ENCODE peak calls at places on chromosomes 6 and 20, in nine cellular contexts. F is heart left ventricle; C is Panc1; D is endodermal cell; Q is left lung; E is naive thymus-derived CD4-positive, alpha-beta T cell; T is prostate gland; O is GM23248; L is right cardiac atrium. V is an unnamed sample.

GRCh38 chr6:45422541-45423110 is 44.9 kb upstream of the SUPT3H start:
- DNase-seq in C (no peak), O (peak; percentile 73), D (peak; percentile 84), E (peak; percentile 39), Q (peak; percentile 87), F (peak; percentile 33), L (peak; percentile 67), T (peak; percentile 41), V (peak; percentile 31)

GRCh38 chr6:74534485-74535211 is 671.2 kb downstream of the COL12A1 start:
- DNase-seq in Q (no peak), F (no peak), D (no peak), O (peak; percentile 55), T (no peak), L (no peak), C (peak; percentile 52), E (no peak), V (no peak)

GRCh38 chr20:19382371-19382770 is 169.9 kb downstream of the SLC24A3 start:
- DNase-seq in C (no peak), Q (no peak), T (no peak), L (no peak), F (no peak), D (no peak), O (no peak), E (no peak), V (no peak)

GRCh38 chr6:29845405-29846006 is 17.9 kb downstream of the HLA-G start:
- DNase-seq in F (no peak), T (no peak), C (peak; percentile 46), L (no peak), E (no peak), O (no peak), Q (no peak), D (no peak), V (no peak)

GRCh38 chr6:53718597-53719460 is 53.3 kb upstream of the KLHL31 start:
- DNase-seq in O (peak; percentile 86), F (peak; percentile 33), T (peak; percentile 71), E (no peak), C (peak; percentile 50), Q (no peak), D (no peak), L (no peak), V (peak; percentile 83)

GRCh38 chr20:50712771-50713676 is 18.4 kb upstream of the PARD6B start:
- DNase-seq in Q (no peak), D (no peak), C (no peak), T (no peak), F (no peak), O (no peak), E (no peak), L (no peak), V (no peak)

GRCh38 chr6:37792457-37793039 is 27.0 kb upstream of the ZFAND3 start:
- DNase-seq in T (no peak), C (no peak), Q (no peak), F (no peak), L (no peak), D (no peak), E (no peak), O (peak; percentile 10), V (no peak)

GRCh38 chr6:52910091-52910490 is 593 bp upstream of the GSTA3 start:
- DNase-seq in Q (no peak), C (no peak), D (no peak), T (no peak), F (no peak), O (no peak), L (no peak), E (no peak), V (no peak)

GRCh38 chr6:118660218-118660569 is 8.8 kb upstream of the CEP85L start:
- DNase-seq in L (no peak), T (peak; percentile 7), F (no peak), C (no peak), Q (no peak), O (peak; percentile 27), E (peak; percentile 18), D (no peak), V (peak; percentile 23)

GRCh38 chr20:17611540-17612286 is 41.8 kb downstream of the DSTN start:
- DNase-seq in F (no peak), Q (peak; percentile 80), T (no peak), D (peak; percentile 61), E (peak; percentile 7), L (peak; percentile 64), O (peak; percentile 67), C (no peak), V (peak; percentile 60)

GRCh38 chr6:154383273-154383672 is 26.7 kb upstream of the IPCEF1 start:
- DNase-seq in Q (no peak), F (no peak), L (no peak), T (no peak), O (no peak), D (no peak), C (no peak), E (no peak), V (no peak)

GRCh38 chr6:12709556-12709955 is 7.0 kb upstream of the PHACTR1 start:
- DNase-seq in O (peak; percentile 26), F (no peak), T (no peak), E (no peak), D (no peak), Q (no peak), L (no peak), C (no peak), V (no peak)

GRCh38 chr20:25066386-25066785 is 8.4 kb upstream of the ACSS1 start:
- DNase-seq in F (no peak), D (no peak), L (no peak), C (no peak), O (no peak), E (no peak), Q (no peak), T (no peak), V (peak; percentile 76)

GRCh38 chr6:160972111-160972510 is 19.5 kb upstream of the MAP3K4 start:
- DNase-seq in O (peak; percentile 95), L (no peak), D (no peak), E (no peak), C (no peak), T (no peak), F (no peak), Q (no peak), V (no peak)

GRCh38 chr20:24045621-24046020 is 57.0 kb upstream of the GGTLC1 start:
- DNase-seq in L (no peak), D (no peak), T (no peak), F (no peak), O (no peak), Q (no peak), C (no peak), E (no peak), V (no peak)

GRCh38 chr6:9516207-9516606 is 898.7 kb downstream of the TFAP2A start:
- DNase-seq in L (no peak), D (peak; percentile 66), Q (no peak), E (no peak), O (peak; percentile 82), C (no peak), F (no peak), T (no peak), V (no peak)

GRCh38 chr20:38680492-38681118 is 43.7 kb upstream of the SLC32A1 start:
- DNase-seq in E (no peak), L (no peak), T (no peak), F (peak; percentile 16), D (peak; percentile 91), C (no peak), Q (no peak), O (peak; percentile 51), V (no peak)

GRCh38 chr6:22622390-22622789 is 53.0 kb downstream of the HDGFL1 start:
- DNase-seq in T (no peak), E (no peak), D (no peak), Q (no peak), O (no peak), L (no peak), F (no peak), C (no peak), V (no peak)

GRCh38 chr6:111722220-111722731 is 116.6 kb upstream of the TRAF3IP2 start:
- DNase-seq in O (peak; percentile 75), T (no peak), L (no peak), F (no peak), Q (no peak), C (no peak), E (no peak), D (peak; percentile 30), V (no peak)

GRCh38 chr6:157055863-157056262 is 267.5 kb downstream of the TMEM242 start:
- DNase-seq in T (no peak), L (no peak), Q (no peak), C (no peak), D (no peak), E (no peak), O (no peak), F (no peak), V (no peak)
- H3K27ac ChIP-seq in T (no peak overlapping the region), L (no peak overlapping the region), Q (no peak overlapping the region), C (no peak overlapping the region), D (no peak overlapping the region), E (peak overlapping the region; percentile 60), O (no peak overlapping the region), F (no peak overlapping the region), V (no peak overlapping the region)

GRCh38 chr6:15661815-15662245 is 998 bp downstream of the DTNBP1 start:
- DNase-seq in T (no peak), D (no peak), O (peak; percentile 20), Q (no peak), C (no peak), E (no peak), L (no peak), F (no peak), V (no peak)
- H3K27ac ChIP-seq in T (peak overlapping the region; percentile 83), D (no peak overlapping the region), O (no peak overlapping the region), Q (peak overlapping the region; percentile 73), C (peak overlapping the region; percentile 85), E (peak overlapping the region; percentile 71), L (no peak overlapping the region), F (peak overlapping the region; percentile 87), V (peak overlapping the region; percentile 25)

GRCh38 chr20:34316191-34316814 is 13.1 kb upstream of the AHCY start:
- DNase-seq in C (no peak), T (no peak), O (peak; percentile 55), D (no peak), L (no peak), F (no peak), E (no peak), Q (no peak), V (no peak)

GRCh38 chr20:34322267-34323105 is 19.3 kb upstream of the AHCY start:
- DNase-seq in C (no peak), L (no peak), D (no peak), Q (no peak), O (no peak), E (no peak), F (no peak), T (no peak), V (no peak)

GRCh38 chr20:34320861-34321260 is 17.7 kb upstream of the AHCY start:
- DNase-seq in Q (no peak), T (no peak), C (no peak), L (no peak), D (peak; percentile 52), F (no peak), O (no peak), E (no peak), V (no peak)

GRCh38 chr20:34315236-34315635 is 12.1 kb upstream of the AHCY start:
- DNase-seq in O (peak; percentile 23), C (no peak), T (no peak), Q (no peak), F (no peak), L (no peak), E (no peak), D (no peak), V (no peak)

GRCh38 chr20:34318609-34319443 is 15.7 kb upstream of the AHCY start:
- DNase-seq in L (no peak), F (no peak), T (no peak), Q (no peak), E (no peak), C (no peak), D (peak; percentile 74), O (no peak), V (no peak)
- H3K27ac ChIP-seq in L (no peak overlapping the region), F (no peak overlapping the region), T (no peak overlapping the region), Q (no peak overlapping the region), E (no peak overlapping the region), C (no peak overlapping the region), D (no peak overlapping the region), O (no peak overlapping the region), V (no peak overlapping the region)

GRCh38 chr20:45818239-45818638 is 5.8 kb downstream of the UBE2C start:
- DNase-seq in T (no peak), E (no peak), F (no peak), O (no peak), L (no peak), Q (no peak), D (no peak), C (no peak), V (no peak)
- H3K27ac ChIP-seq in T (no peak overlapping the region), E (no peak overlapping the region), F (no peak overlapping the region), O (peak overlapping the region; percentile 66), L (no peak overlapping the region), Q (no peak overlapping the region), D (no peak overlapping the region), C (peak overlapping the region; percentile 18), V (no peak overlapping the region)

V was measured in body of pancreas.